ENCODE peak calls at places on chromosome 1, in eight cellular contexts. M, Q, T, Y, B, U, I and H are unnamed samples.

GRCh38 chr1:10537082-10537766 is 62.5 kb downstream of the PEX14 start:
- DNase-seq in Y (no peak), B (no peak), T (no peak), Q (no peak), I (no peak), M (no peak), U (no peak), H (no peak)

GRCh38 chr1:176225911-176226310 is 18.8 kb upstream of the COP1 start:
- DNase-seq in T (no peak), M (no peak), B (no peak), Q (no peak), Y (no peak), I (no peak), U (no peak), H (no peak)

GRCh38 chr1:150564051-150564991 is 15.1 kb downstream of the MCL1 start:
- DNase-seq in M (no peak), I (peak; percentile 59), Q (no peak), B (no peak), Y (no peak), T (no peak), U (no peak), H (no peak)

GRCh38 chr1:19635646-19636045 is 8.5 kb upstream of the NBL1 start:
- DNase-seq in I (peak; percentile 49), Y (no peak), B (no peak), T (no peak), M (no peak), U (no peak), Q (peak; percentile 39), H (no peak)

GRCh38 chr1:89670168-89670567 is 37.2 kb downstream of the LRRC8C start:
- DNase-seq in U (peak; percentile 90), T (no peak), Q (no peak), I (peak; percentile 29), M (no peak), Y (no peak), B (no peak), H (no peak)

GRCh38 chr1:110471131-110471530 is 20.2 kb downstream of the PROK1 start:
- DNase-seq in M (no peak), I (no peak), B (no peak), Y (no peak), Q (peak; percentile 11), T (no peak), U (no peak), H (no peak)

GRCh38 chr1:63261736-63262142 is 60.6 kb upstream of the FOXD3 start:
- DNase-seq in Y (no peak), M (no peak), Q (peak; percentile 99), I (peak; percentile 15), B (no peak), T (no peak), U (peak; percentile 80), H (no peak)

GRCh38 chr1:116286541-116286971 is 86.5 kb upstream of the ATP1A1 start:
- DNase-seq in U (no peak), B (peak; percentile 22), M (no peak), Q (no peak), Y (no peak), T (no peak), I (peak; percentile 63), H (no peak)

GRCh38 chr1:155026588-155026987 is 7.0 kb downstream of the DCST2 start:
- DNase-seq in Y (no peak), Q (no peak), U (no peak), I (no peak), B (no peak), M (peak; percentile 75), T (no peak), H (peak; percentile 62)

GRCh38 chr1:228460830-228461229 is 26.4 kb upstream of the RNF187 start:
- DNase-seq in Y (no peak), M (no peak), Q (no peak), T (no peak), U (no peak), I (no peak), B (no peak), H (no peak)

GRCh38 chr1:229341811-229342304 is 989 bp downstream of the CCSAP start:
- DNase-seq in U (peak; percentile 77), I (peak; percentile 22), B (no peak), Q (peak; percentile 40), T (no peak), M (no peak), Y (no peak), H (no peak)

GRCh38 chr1:150066838-150067183 is 765 bp upstream of the VPS45 start:
- DNase-seq in Y (peak; percentile 6), Q (no peak), T (peak; percentile 49), M (no peak), I (no peak), U (peak; percentile 88), B (peak; percentile 13), H (peak; percentile 71)

GRCh38 chr1:229781453-229781852 is 155.4 kb downstream of the URB2 start:
- DNase-seq in I (no peak), M (peak; percentile 11), U (no peak), B (no peak), Q (no peak), Y (no peak), T (no peak), H (peak; percentile 68)

GRCh38 chr1:187928288-187928687 is 1099.5 kb downstream of the PLA2G4A start:
- DNase-seq in M (no peak), T (peak; percentile 47), Q (peak; percentile 63), I (peak; percentile 67), Y (no peak), U (peak; percentile 83), B (peak; percentile 7), H (peak; percentile 63)

GRCh38 chr1:21451212-21451611 is 11.3 kb downstream of the NBPF3 start:
- DNase-seq in Q (no peak), M (no peak), B (no peak), Y (no peak), U (no peak), I (peak; percentile 84), T (no peak), H (no peak)

GRCh38 chr1:170494369-170494768 is 37.6 kb upstream of the GORAB start:
- DNase-seq in T (peak; percentile 52), Q (peak; percentile 94), U (no peak), I (peak; percentile 4), B (peak; percentile 5), Y (no peak), M (no peak), H (peak; percentile 56)